ENCODE peak calls at places on chromosomes 4 and X, in nine cellular contexts. One of them, this sample, is unnamed.

GRCh38 chr4:27692098-27692679 is 831.5 kb downstream of the STIM2 start:
- DNase-seq in fibroblast of gingiva: no peak
- DNase-seq in neuronal stem cell: no peak
- DNase-seq in WTC11: peak
- DNase-seq in OCI-LY7: peak
- DNase-seq in heart left ventricle: no peak
- DNase-seq in NCI-H1092: peak
- DNase-seq in A549: no peak
- DNase-seq in heart right ventricle: no peak
- DNase-seq in this sample: no peak

GRCh38 chrX:111244238-111244750 is 26.0 kb downstream of the CAPN6 start:
- DNase-seq in fibroblast of gingiva: no peak
- DNase-seq in neuronal stem cell: no peak
- DNase-seq in WTC11: no peak
- DNase-seq in OCI-LY7: peak
- DNase-seq in heart left ventricle: no peak
- DNase-seq in NCI-H1092: peak
- DNase-seq in A549: peak
- DNase-seq in heart right ventricle: no peak
- DNase-seq in this sample: no peak

GRCh38 chr4:20422398-20422797 is 170.7 kb downstream of the SLIT2 start:
- DNase-seq in fibroblast of gingiva: peak
- DNase-seq in neuronal stem cell: peak
- DNase-seq in WTC11: peak
- DNase-seq in OCI-LY7: peak
- DNase-seq in heart left ventricle: no peak
- DNase-seq in NCI-H1092: peak
- DNase-seq in A549: no peak
- DNase-seq in heart right ventricle: no peak
- DNase-seq in this sample: peak

GRCh38 chr4:159352609-159353008 is 249.7 kb downstream of the RAPGEF2 start:
- DNase-seq in fibroblast of gingiva: no peak
- DNase-seq in neuronal stem cell: no peak
- DNase-seq in WTC11: no peak
- DNase-seq in OCI-LY7: no peak
- DNase-seq in heart left ventricle: no peak
- DNase-seq in NCI-H1092: no peak
- DNase-seq in A549: no peak
- DNase-seq in heart right ventricle: no peak
- DNase-seq in this sample: no peak

GRCh38 chr4:62210521-62210920 is 1010.4 kb downstream of the ADGRL3 start:
- DNase-seq in fibroblast of gingiva: no peak
- DNase-seq in neuronal stem cell: no peak
- DNase-seq in WTC11: no peak
- DNase-seq in OCI-LY7: no peak
- DNase-seq in heart left ventricle: no peak
- DNase-seq in NCI-H1092: no peak
- DNase-seq in A549: no peak
- DNase-seq in heart right ventricle: no peak
- DNase-seq in this sample: no peak

GRCh38 chr4:88897752-88898151 is 159.2 kb downstream of the FAM13A start:
- DNase-seq in fibroblast of gingiva: no peak
- DNase-seq in neuronal stem cell: no peak
- DNase-seq in WTC11: no peak
- DNase-seq in OCI-LY7: no peak
- DNase-seq in heart left ventricle: no peak
- DNase-seq in NCI-H1092: no peak
- DNase-seq in A549: no peak
- DNase-seq in heart right ventricle: no peak
- DNase-seq in this sample: no peak

GRCh38 chr4:108775921-108776320 is 13.1 kb upstream of the ETNPPL start:
- DNase-seq in fibroblast of gingiva: no peak
- DNase-seq in neuronal stem cell: no peak
- DNase-seq in WTC11: peak
- DNase-seq in OCI-LY7: no peak
- DNase-seq in heart left ventricle: no peak
- DNase-seq in NCI-H1092: no peak
- DNase-seq in A549: no peak
- DNase-seq in heart right ventricle: no peak
- DNase-seq in this sample: no peak

GRCh38 chr4:55439023-55439422 is 43.3 kb downstream of the TMEM165 start:
- DNase-seq in fibroblast of gingiva: no peak
- DNase-seq in neuronal stem cell: no peak
- DNase-seq in WTC11: no peak
- DNase-seq in OCI-LY7: no peak
- DNase-seq in heart left ventricle: no peak
- DNase-seq in NCI-H1092: no peak
- DNase-seq in A549: no peak
- DNase-seq in heart right ventricle: no peak
- DNase-seq in this sample: no peak

GRCh38 chrX:148722966-148723365 is 222.5 kb downstream of the AFF2 start:
- DNase-seq in fibroblast of gingiva: no peak
- DNase-seq in neuronal stem cell: no peak
- DNase-seq in WTC11: no peak
- DNase-seq in OCI-LY7: no peak
- DNase-seq in heart left ventricle: no peak
- DNase-seq in NCI-H1092: no peak
- DNase-seq in A549: no peak
- DNase-seq in heart right ventricle: no peak
- DNase-seq in this sample: no peak

GRCh38 chr4:15327311-15328298 is 100.2 kb upstream of the C1QTNF7 start:
- DNase-seq in fibroblast of gingiva: peak
- DNase-seq in neuronal stem cell: no peak
- DNase-seq in WTC11: no peak
- DNase-seq in OCI-LY7: no peak
- DNase-seq in heart left ventricle: no peak
- DNase-seq in NCI-H1092: no peak
- DNase-seq in A549: no peak
- DNase-seq in heart right ventricle: no peak
- DNase-seq in this sample: peak

GRCh38 chr4:135185256-135185655 is 983.7 kb upstream of the PABPC4L start:
- DNase-seq in fibroblast of gingiva: no peak
- DNase-seq in neuronal stem cell: no peak
- DNase-seq in WTC11: peak
- DNase-seq in OCI-LY7: no peak
- DNase-seq in heart left ventricle: no peak
- DNase-seq in NCI-H1092: no peak
- DNase-seq in A549: no peak
- DNase-seq in heart right ventricle: no peak
- DNase-seq in this sample: peak

GRCh38 chr4:164945146-164945545 is 32.3 kb downstream of the TRIM61 start:
- DNase-seq in fibroblast of gingiva: no peak
- DNase-seq in neuronal stem cell: no peak
- DNase-seq in WTC11: no peak
- DNase-seq in OCI-LY7: no peak
- DNase-seq in heart left ventricle: no peak
- DNase-seq in NCI-H1092: no peak
- DNase-seq in A549: no peak
- DNase-seq in heart right ventricle: no peak
- DNase-seq in this sample: no peak

GRCh38 chrX:147832707-147833348 is 78.9 kb upstream of the FMR1 start:
- DNase-seq in fibroblast of gingiva: no peak
- DNase-seq in neuronal stem cell: no peak
- DNase-seq in WTC11: no peak
- DNase-seq in OCI-LY7: no peak
- DNase-seq in heart left ventricle: no peak
- DNase-seq in NCI-H1092: no peak
- DNase-seq in A549: no peak
- DNase-seq in heart right ventricle: no peak
- DNase-seq in this sample: no peak

GRCh38 chr4:140469806-140470733 is 28.0 kb downstream of the MGAT4D start:
- DNase-seq in fibroblast of gingiva: no peak
- DNase-seq in neuronal stem cell: no peak
- DNase-seq in WTC11: peak
- DNase-seq in OCI-LY7: no peak
- DNase-seq in heart left ventricle: peak
- DNase-seq in NCI-H1092: no peak
- DNase-seq in A549: no peak
- DNase-seq in heart right ventricle: no peak
- DNase-seq in this sample: peak

GRCh38 chr4:154743683-154744340 is at the start of gene LRAT:
- DNase-seq in fibroblast of gingiva: no peak
- DNase-seq in neuronal stem cell: no peak
- DNase-seq in WTC11: peak
- DNase-seq in OCI-LY7: no peak
- DNase-seq in heart left ventricle: no peak
- DNase-seq in NCI-H1092: no peak
- DNase-seq in A549: peak
- DNase-seq in heart right ventricle: peak
- DNase-seq in this sample: peak

GRCh38 chr4:10554694-10555093 is 97.5 kb upstream of the ZNF518B start:
- DNase-seq in fibroblast of gingiva: peak
- DNase-seq in neuronal stem cell: peak
- DNase-seq in WTC11: peak
- DNase-seq in OCI-LY7: peak
- DNase-seq in heart left ventricle: no peak
- DNase-seq in NCI-H1092: peak
- DNase-seq in A549: peak
- DNase-seq in heart right ventricle: no peak
- DNase-seq in this sample: no peak

GRCh38 chr4:109046549-109047171 is 255.8 kb downstream of the COL25A1 start:
- DNase-seq in fibroblast of gingiva: peak
- DNase-seq in neuronal stem cell: no peak
- DNase-seq in WTC11: no peak
- DNase-seq in OCI-LY7: no peak
- DNase-seq in heart left ventricle: no peak
- DNase-seq in NCI-H1092: no peak
- DNase-seq in A549: no peak
- DNase-seq in heart right ventricle: no peak
- DNase-seq in this sample: no peak

GRCh38 chrX:68841251-68842049 is 12.6 kb downstream of the EFNB1 start:
- DNase-seq in fibroblast of gingiva: no peak
- DNase-seq in neuronal stem cell: no peak
- DNase-seq in WTC11: no peak
- DNase-seq in OCI-LY7: no peak
- DNase-seq in heart left ventricle: no peak
- DNase-seq in NCI-H1092: peak
- DNase-seq in A549: no peak
- DNase-seq in heart right ventricle: peak
- DNase-seq in this sample: peak

GRCh38 chr4:1489639-1489995 is 83.4 kb upstream of the NKX1-1 start:
- DNase-seq in fibroblast of gingiva: no peak
- DNase-seq in neuronal stem cell: no peak
- DNase-seq in WTC11: peak
- DNase-seq in OCI-LY7: no peak
- DNase-seq in heart left ventricle: no peak
- DNase-seq in NCI-H1092: no peak
- DNase-seq in A549: no peak
- DNase-seq in heart right ventricle: no peak
- DNase-seq in this sample: no peak

GRCh38 chr4:141636077-141636770 is at the start of gene IL15:
- DNase-seq in fibroblast of gingiva: peak
- DNase-seq in neuronal stem cell: peak
- DNase-seq in WTC11: peak
- DNase-seq in OCI-LY7: no peak
- DNase-seq in heart left ventricle: peak
- DNase-seq in NCI-H1092: no peak
- DNase-seq in A549: peak
- DNase-seq in heart right ventricle: peak
- DNase-seq in this sample: peak

GRCh38 chr4:124053872-124054538 is 657.4 kb downstream of the SPRY1 start:
- DNase-seq in fibroblast of gingiva: peak
- DNase-seq in neuronal stem cell: no peak
- DNase-seq in WTC11: no peak
- DNase-seq in OCI-LY7: no peak
- DNase-seq in heart left ventricle: no peak
- DNase-seq in NCI-H1092: no peak
- DNase-seq in A549: no peak
- DNase-seq in heart right ventricle: no peak
- DNase-seq in this sample: no peak